ENCODE peak calls at places on chromosomes 6 and 20, in seven cellular contexts. G is NCI-H1436 treated with DMSO at 0.1 percent for 48 hours; P is AG10803; N is GM12891; U is effector CD8-positive, alpha-beta T cell; D is hypothalamus; M is neuronal stem cell. Y is an unnamed sample.

GRCh38 chr20:35305682-35306556 is 13.7 kb upstream of the FAM83C start:
- DNase-seq in G (no peak), M (no peak), D (no peak), P (peak), N (no peak), U (no peak), Y (no peak)

GRCh38 chr20:17663486-17663885 is 18.6 kb downstream of the RRBP1 start:
- DNase-seq in N (no peak), G (no peak), D (no peak), U (no peak), P (no peak), M (no peak), Y (no peak)

GRCh38 chr6:140040391-140040790 is 665.9 kb upstream of the CITED2 start:
- DNase-seq in M (no peak), N (no peak), G (no peak), D (no peak), P (no peak), U (no peak), Y (no peak)

GRCh38 chr20:44098657-44099056 is 88.3 kb downstream of the JPH2 start:
- DNase-seq in D (no peak), M (no peak), U (no peak), N (no peak), G (no peak), P (no peak), Y (no peak)

GRCh38 chr20:50695144-50695872 is 4.0 kb upstream of the RIPOR3 start:
- DNase-seq in N (no peak), G (no peak), P (peak), M (no peak), D (no peak), U (no peak), Y (no peak)

GRCh38 chr6:106974999-106975698 is 620 bp upstream of the CD24 start:
- DNase-seq in U (no peak), G (no peak), M (peak), N (peak), P (peak), D (no peak), Y (no peak)

GRCh38 chr6:35552285-35552917 is 39.7 kb upstream of the TULP1 start:
- DNase-seq in M (no peak), U (peak), G (no peak), N (no peak), D (no peak), P (peak), Y (peak)

GRCh38 chr6:161068296-161068695 is 76.7 kb downstream of the MAP3K4 start:
- DNase-seq in M (no peak), D (no peak), U (no peak), G (no peak), P (no peak), N (no peak), Y (no peak)

GRCh38 chr6:127366281-127367022 is 23.0 kb upstream of the ECHDC1 start:
- DNase-seq in D (no peak), G (no peak), N (no peak), M (no peak), U (no peak), P (peak), Y (no peak)

GRCh38 chr20:41316009-41316408 is 1.5 kb downstream of the ZHX3 start:
- DNase-seq in N (no peak), G (no peak), U (no peak), P (peak), M (no peak), D (no peak), Y (no peak)

GRCh38 chr6:11890849-11891248 is 112.2 kb upstream of the ADTRP start:
- DNase-seq in G (no peak), M (no peak), N (no peak), U (no peak), P (no peak), D (no peak), Y (no peak)

Y was measured in stimulated activated naive CD4-positive, alpha-beta T cell.